ENCODE peak calls at places on chromosomes 13 and 19, in five cellular contexts. V, S, J, H and K are unnamed samples.
A peak's percentile ranks its signal among the peaks of the same experiment; 100 is the strongest.

GRCh38 chr19:39824143-39825092 is 9.5 kb downstream of the DYRK1B start:
- DNase-seq in V (peak; percentile 75), S (peak; percentile 83), H (peak; percentile 78), J (peak; percentile 87), K (peak; percentile 97)

GRCh38 chr19:9877775-9878510 is 42.8 kb downstream of the PIN1 start:
- DNase-seq in S (no peak), V (no peak), J (no peak), H (no peak), K (no peak)

GRCh38 chr13:48561461-48562224 is 28.8 kb upstream of the RCBTB2 start:
- DNase-seq in H (no peak), J (no peak), S (no peak), V (no peak), K (no peak)

GRCh38 chr13:84126671-84127171 is 244.4 kb upstream of the SLITRK1 start:
- DNase-seq in H (no peak), S (no peak), V (no peak), J (no peak), K (no peak)

GRCh38 chr19:47157455-47158321 is 27.1 kb downstream of the SAE1 start:
- DNase-seq in H (peak; percentile 45), J (peak; percentile 73), V (peak; percentile 66), S (no peak), K (peak; percentile 91)

GRCh38 chr19:31342926-31343325 is 6.3 kb downstream of the TSHZ3 start:
- DNase-seq in S (no peak), H (no peak), V (no peak), J (no peak), K (no peak)

GRCh38 chr13:110067355-110068175 is 239.4 kb downstream of the COL4A1 start:
- DNase-seq in V (no peak), S (no peak), H (no peak), J (no peak), K (no peak)

GRCh38 chr13:75391432-75392100 is 90.4 kb downstream of the TBC1D4 start:
- DNase-seq in H (no peak), S (no peak), V (no peak), J (no peak), K (no peak)

GRCh38 chr13:75178436-75178835 is 303.5 kb downstream of the TBC1D4 start:
- DNase-seq in V (no peak), J (no peak), S (no peak), H (no peak), K (no peak)

GRCh38 chr13:21548577-21548976 is 55.4 kb downstream of the MICU2 start:
- DNase-seq in H (no peak), S (no peak), J (no peak), V (no peak), K (no peak)

GRCh38 chr13:33016414-33017409 is at the start of gene KL:
- DNase-seq in S (peak; percentile 22), H (no peak), V (no peak), J (no peak), K (peak; percentile 81)

GRCh38 chr13:99859178-99860177 is 112.1 kb downstream of the ZIC5 start:
- DNase-seq in H (no peak), V (no peak), S (no peak), J (no peak), K (no peak)

GRCh38 chr19:18007605-18007938 is 398 bp upstream of the ARRDC2 start:
- DNase-seq in H (no peak), S (no peak), V (no peak), J (no peak), K (no peak)

DNA sequence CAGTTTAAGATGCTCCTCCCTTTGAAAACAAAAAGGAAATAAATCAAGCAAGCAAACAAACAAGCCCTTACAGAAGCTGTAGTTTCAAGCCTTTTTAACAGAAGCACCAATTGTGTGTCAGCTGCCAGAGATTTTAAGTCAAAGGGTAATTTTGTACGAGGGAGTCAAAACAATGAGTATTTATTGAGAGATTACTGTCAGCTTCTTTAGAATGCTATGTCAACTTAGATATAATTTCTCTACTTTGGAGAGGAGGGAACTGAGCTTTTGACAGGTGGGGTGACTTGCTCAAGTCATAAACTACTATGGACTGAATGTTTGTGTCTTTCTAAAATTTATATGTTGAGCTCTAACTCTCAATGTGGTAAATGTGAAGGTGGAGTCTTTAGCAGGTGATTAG is 10.5 kb upstream of the CBY2 start:
- DNase-seq in S (no peak), V (no peak), J (no peak), H (no peak), K (no peak)
- H3K27me3 ChIP-seq in S (no peaks in the 10 kb centered on the region), V (no peaks in the 10 kb centered on the region), J (no peaks in the 10 kb centered on the region), H (no peaks in the 10 kb centered on the region), K (no peaks in the 10 kb centered on the region)

DNA sequence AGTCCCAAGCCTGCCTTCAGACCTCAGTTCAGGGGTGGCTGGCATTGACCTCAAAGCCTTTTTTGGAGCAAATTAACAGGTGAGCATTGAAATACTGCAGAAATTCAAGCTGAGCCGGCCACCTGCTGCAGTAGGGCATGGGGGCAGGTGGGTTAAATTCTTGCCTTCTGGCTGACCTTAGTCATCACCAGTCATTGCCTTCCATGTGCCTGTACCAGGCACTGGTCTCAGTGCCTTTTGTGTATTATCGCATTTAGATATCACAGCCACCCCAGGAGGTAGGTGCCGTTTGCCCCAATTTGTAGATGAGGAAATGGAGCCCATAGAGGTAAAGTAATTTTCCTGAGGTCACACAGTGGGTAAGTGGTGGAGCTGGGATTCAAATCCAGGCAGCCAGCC is 7.2 kb downstream of the PPP1R37 start:
- DNase-seq in H (no peak), J (no peak), V (no peak), S (no peak), K (no peak)
- H3K4me1 ChIP-seq in H (peaks cover 44% of the 10 kb centered on the region), J (peaks cover 36% of the 10 kb centered on the region), V (peaks cover 8% of the 10 kb centered on the region), S (peaks cover 41% of the 10 kb centered on the region), K (peaks cover 19% of the 10 kb centered on the region)

DNA sequence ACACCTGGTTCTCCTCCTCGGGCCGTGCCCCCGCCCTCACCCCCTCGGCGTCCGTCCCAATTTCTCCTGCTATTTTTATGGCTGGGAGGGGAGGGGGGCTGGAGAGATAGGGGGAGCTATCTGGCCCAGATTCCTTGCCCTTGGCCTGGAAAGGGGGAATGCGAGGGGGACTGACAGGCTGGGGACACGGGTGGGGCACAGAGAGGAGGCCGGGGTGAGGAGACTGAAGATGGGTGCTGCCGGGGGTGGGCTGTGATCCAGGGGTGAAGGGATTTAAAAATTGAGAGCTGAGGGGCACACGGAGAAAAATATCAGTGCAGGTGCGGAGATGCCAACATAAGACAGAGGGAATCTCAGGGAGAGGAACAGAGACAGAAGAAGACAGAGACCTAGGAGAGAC is 2.3 kb downstream of the PRKCG start:
- DNase-seq in J (no peak), V (no peak), S (no peak), H (no peak), K (peak; percentile 39)
- H3K4me3 ChIP-seq in J (no peak overlapping the region), V (no peak overlapping the region), S (no peak overlapping the region), H (no peak overlapping the region), K (no peak overlapping the region)

GRCh38 chr19:1291761-1292418 is 6.2 kb downstream of the EFNA2 start:
- DNase-seq in V (no peak), H (peak; percentile 64), J (no peak), S (no peak), K (no peak)

GRCh38 chr19:1288528-1289394 is 3.1 kb downstream of the EFNA2 start:
- DNase-seq in H (no peak), J (no peak), V (no peak), S (no peak), K (no peak)

GRCh38 chr19:1290699-1291651 is 5.3 kb downstream of the EFNA2 start:
- DNase-seq in S (no peak), H (no peak), J (no peak), V (no peak), K (no peak)

GRCh38 chr19:1289395-1290244 is 3.9 kb downstream of the EFNA2 start:
- DNase-seq in S (no peak), H (no peak), J (no peak), V (no peak), K (no peak)

DNA sequence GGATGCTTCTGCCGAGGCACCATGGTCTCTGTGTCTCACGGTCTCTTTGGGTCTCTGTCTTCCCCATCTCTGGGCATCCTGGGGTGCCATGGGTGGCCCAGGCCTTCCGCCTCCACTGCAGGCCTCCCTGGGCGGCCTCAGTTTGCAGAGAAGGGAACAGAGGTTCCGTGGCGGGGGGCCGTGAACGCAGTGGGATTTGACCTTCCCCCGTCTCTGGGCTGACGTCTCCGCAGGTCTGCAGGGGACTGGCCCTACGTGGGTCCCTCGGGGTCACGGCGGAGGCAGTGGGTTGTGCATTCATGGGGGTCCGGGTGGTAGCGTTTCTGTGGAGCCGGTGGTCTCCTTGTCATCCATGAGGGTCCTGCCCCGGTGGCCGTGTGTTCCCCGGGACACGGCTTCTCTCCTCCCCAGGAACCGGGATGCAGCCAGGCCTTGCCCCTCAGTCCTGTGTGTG is 4.6 kb downstream of the EFNA2 start:
- DNase-seq in S (no peak), H (no peak), J (no peak), V (no peak), K (no peak)
- H3K27me3 ChIP-seq in S (no peaks in the 10 kb centered on the region), H (no peaks in the 10 kb centered on the region), J (no peaks in the 10 kb centered on the region), V (peaks cover 2% of the 10 kb centered on the region), K (no peaks in the 10 kb centered on the region)

GRCh38 chr19:35342430-35342829 is 5.3 kb upstream of the FFAR1 start:
- DNase-seq in H (no peak), V (no peak), S (no peak), J (no peak), K (peak; percentile 69)
- H3K4me1 ChIP-seq in H (no peaks in the 10 kb centered on the region), V (no peaks in the 10 kb centered on the region), S (no peaks in the 10 kb centered on the region), J (no peaks in the 10 kb centered on the region), K (no peaks in the 10 kb centered on the region)